ENCODE peak calls at places on chromosomes 2 and 18, in eight cellular contexts. T, B, M, P, X, Y, O and Q are unnamed samples.

GRCh38 chr2:23241611-23242245 is 143.3 kb upstream of the KLHL29 start:
- DNase-seq in T (peak), B (no peak), M (no peak), P (no peak), X (no peak), Y (peak), O (no peak), Q (no peak)

GRCh38 chr18:54148151-54148550 is 76.3 kb downstream of the MBD2 start:
- DNase-seq in T (no peak), B (no peak), M (no peak), P (no peak), X (no peak), Y (no peak), O (no peak), Q (no peak)

GRCh38 chr18:58251416-58251815 is 207.4 kb downstream of the NEDD4L start:
- DNase-seq in T (no peak), B (no peak), M (no peak), P (no peak), X (no peak), Y (peak), O (no peak), Q (no peak)

GRCh38 chr2:170052151-170052550 is 125.8 kb upstream of the MYO3B start:
- DNase-seq in T (peak), B (no peak), M (no peak), P (no peak), X (no peak), Y (peak), O (no peak), Q (no peak)

GRCh38 chr2:54176577-54176976 is 61.2 kb downstream of the ACYP2 start:
- DNase-seq in T (peak), B (peak), M (peak), P (peak), X (no peak), Y (peak), O (no peak), Q (no peak)

GRCh38 chr2:109206569-109207145 is 77.7 kb downstream of the SH3RF3 start:
- DNase-seq in T (no peak), B (no peak), M (no peak), P (no peak), X (no peak), Y (no peak), O (no peak), Q (no peak)

GRCh38 chr2:213723051-213723560 is 438.8 kb downstream of the SPAG16 start:
- DNase-seq in T (no peak), B (no peak), M (no peak), P (no peak), X (no peak), Y (no peak), O (no peak), Q (no peak)

GRCh38 chr2:171225302-171225980 is 64.7 kb upstream of the TLK1 start:
- DNase-seq in T (peak), B (no peak), M (no peak), P (peak), X (no peak), Y (peak), O (no peak), Q (no peak)

GRCh38 chr2:25378731-25379490 is 37.2 kb upstream of the DNMT3A start:
- DNase-seq in T (peak), B (no peak), M (no peak), P (no peak), X (peak), Y (peak), O (no peak), Q (peak)

GRCh38 chr2:190882831-190883582 is 2.4 kb downstream of the GLS start:
- DNase-seq in T (no peak), B (no peak), M (no peak), P (no peak), X (no peak), Y (no peak), O (no peak), Q (no peak)

GRCh38 chr2:96856776-96857673 is 791 bp downstream of the ANKRD39 start:
- DNase-seq in T (no peak), B (no peak), M (peak), P (no peak), X (peak), Y (peak), O (no peak), Q (peak)

GRCh38 chr2:158600155-158600802 is 143.5 kb downstream of the PKP4 start:
- DNase-seq in T (peak), B (no peak), M (peak), P (peak), X (no peak), Y (peak), O (no peak), Q (no peak)

GRCh38 chr2:172995323-172996244 is 80.1 kb upstream of the MAP3K20 start:
- DNase-seq in T (peak), B (peak), M (peak), P (peak), X (no peak), Y (peak), O (no peak), Q (no peak)

GRCh38 chr18:23155537-23155936 is 20.3 kb downstream of the CABLES1 start:
- DNase-seq in T (no peak), B (no peak), M (no peak), P (no peak), X (no peak), Y (no peak), O (no peak), Q (no peak)

GRCh38 chr2:46763861-46764260 is 151.7 kb downstream of the MCFD2 start:
- DNase-seq in T (no peak), B (no peak), M (no peak), P (no peak), X (no peak), Y (peak), O (no peak), Q (no peak)

GRCh38 chr2:46351388-46352141 is 54.4 kb downstream of the EPAS1 start:
- DNase-seq in T (no peak), B (no peak), M (peak), P (no peak), X (peak), Y (no peak), O (peak), Q (peak)

GRCh38 chr2:63301481-63301880 is 250.9 kb downstream of the OTX1 start:
- DNase-seq in T (peak), B (peak), M (no peak), P (no peak), X (no peak), Y (peak), O (no peak), Q (no peak)

GRCh38 chr2:237909075-237909695 is 49.8 kb downstream of the RAMP1 start:
- DNase-seq in T (no peak), B (no peak), M (no peak), P (no peak), X (no peak), Y (no peak), O (no peak), Q (no peak)

GRCh38 chr2:68190991-68191731 is 33.5 kb downstream of the PNO1 start:
- DNase-seq in T (peak), B (no peak), M (no peak), P (peak), X (no peak), Y (peak), O (no peak), Q (no peak)

GRCh38 chr2:19336781-19337180 is 21.6 kb downstream of the OSR1 start:
- DNase-seq in T (no peak), B (no peak), M (no peak), P (no peak), X (no peak), Y (no peak), O (no peak), Q (no peak)

GRCh38 chr18:12336251-12336650 is 28.2 kb downstream of the TUBB6 start:
- DNase-seq in T (no peak), B (no peak), M (no peak), P (no peak), X (peak), Y (no peak), O (no peak), Q (no peak)

GRCh38 chr2:231715988-231716616 is 7.8 kb downstream of the PTMA start:
- DNase-seq in T (no peak), B (no peak), M (no peak), P (no peak), X (no peak), Y (peak), O (no peak), Q (no peak)

GRCh38 chr18:76951600-76952247 is 129.4 kb downstream of the ZNF236 start:
- DNase-seq in T (no peak), B (no peak), M (no peak), P (no peak), X (no peak), Y (no peak), O (no peak), Q (no peak)

GRCh38 chr2:113872201-113872600 is 17.7 kb upstream of the ACTR3 start:
- DNase-seq in T (peak), B (no peak), M (no peak), P (no peak), X (no peak), Y (peak), O (no peak), Q (no peak)

GRCh38 chr2:12923907-12924610 is 207.3 kb downstream of the TRIB2 start:
- DNase-seq in T (no peak), B (no peak), M (no peak), P (no peak), X (no peak), Y (peak), O (no peak), Q (no peak)

GRCh38 chr2:96760986-96761832 is 507 bp downstream of the CNNM4 start:
- DNase-seq in T (no peak), B (no peak), M (peak), P (no peak), X (no peak), Y (no peak), O (peak), Q (no peak)

GRCh38 chr2:68726608-68727367 is 7.8 kb upstream of the ARHGAP25 start:
- DNase-seq in T (no peak), B (no peak), M (peak), P (no peak), X (peak), Y (no peak), O (peak), Q (peak)